ENCODE peak calls at places on chromosomes 3 and 15, in eight cellular contexts. F is kidney epithelial cell, B is OCI-LY7, G is fibroblast of lung, T is AG04450, S is PC-9, C is sigmoid colon, P is astrocyte of the spinal cord. O is an unnamed sample.

GRCh38 chr3:107268461-107268860 is 108.8 kb upstream of the CCDC54 start:
- DNase-seq in F (no peak), B (no peak), G (peak), T (no peak), S (no peak), C (no peak), P (no peak), O (no peak)

GRCh38 chr3:56825579-56826438 is 24.1 kb upstream of the ARHGEF3 start:
- DNase-seq in F (no peak), B (peak), G (peak), T (no peak), S (no peak), C (no peak), P (no peak), O (no peak)

GRCh38 chr3:30437172-30437571 is 169.2 kb upstream of the TGFBR2 start:
- DNase-seq in F (no peak), B (no peak), G (peak), T (no peak), S (no peak), C (peak), P (peak), O (no peak)

GRCh38 chr3:25447925-25448324 is 19.9 kb downstream of the RARB start:
- DNase-seq in F (no peak), B (no peak), G (no peak), T (no peak), S (no peak), C (no peak), P (no peak), O (no peak)

GRCh38 chr3:16101295-16102186 is 72.9 kb upstream of the GALNT15 start:
- DNase-seq in F (no peak), B (no peak), G (no peak), T (no peak), S (peak), C (no peak), P (no peak), O (no peak)

GRCh38 chr3:13543251-13543650 is 5.7 kb upstream of the FBLN2 start:
- DNase-seq in F (no peak), B (no peak), G (peak), T (peak), S (no peak), C (peak), P (peak), O (no peak)

GRCh38 chr3:133136114-133137041 is 98.2 kb downstream of the TMEM108 start:
- DNase-seq in F (no peak), B (no peak), G (no peak), T (no peak), S (no peak), C (no peak), P (peak), O (no peak)

GRCh38 chr3:57281710-57282109 is 10.8 kb downstream of the ASB14 start:
- DNase-seq in F (no peak), B (no peak), G (no peak), T (no peak), S (no peak), C (no peak), P (no peak), O (no peak)

GRCh38 chr3:183487896-183488295 is 59.5 kb upstream of the MCF2L2 start:
- DNase-seq in F (no peak), B (no peak), G (no peak), T (no peak), S (no peak), C (no peak), P (no peak), O (no peak)

GRCh38 chr3:112640864-112641751 is at the start of gene CCDC80:
- DNase-seq in F (peak), B (no peak), G (peak), T (peak), S (peak), C (peak), P (peak), O (peak)

GRCh38 chr3:111903067-111903511 is 44.0 kb downstream of the PHLDB2 start:
- DNase-seq in F (peak), B (no peak), G (peak), T (peak), S (peak), C (no peak), P (peak), O (no peak)

GRCh38 chr15:75982468-75982867 is 29.8 kb downstream of the NRG4 start:
- DNase-seq in F (no peak), B (no peak), G (no peak), T (no peak), S (no peak), C (no peak), P (no peak), O (no peak)

GRCh38 chr3:151093905-151094304 is 8.4 kb downstream of the MED12L start:
- DNase-seq in F (no peak), B (peak), G (no peak), T (no peak), S (no peak), C (no peak), P (no peak), O (no peak)

GRCh38 chr15:89772933-89773583 is 3.1 kb upstream of the MESP2 start:
- DNase-seq in F (no peak), B (peak), G (peak), T (no peak), S (no peak), C (no peak), P (peak), O (no peak)

GRCh38 chr3:15726043-15726442 is 71.7 kb downstream of the ANKRD28 start:
- DNase-seq in F (no peak), B (no peak), G (peak), T (peak), S (no peak), C (no peak), P (peak), O (no peak)

GRCh38 chr3:57309769-57310168 is 17.3 kb upstream of the ASB14 start:
- DNase-seq in F (no peak), B (no peak), G (no peak), T (no peak), S (no peak), C (no peak), P (no peak), O (no peak)

GRCh38 chr15:26382416-26383086 is 390.3 kb downstream of the GABRB3 start:
- DNase-seq in F (no peak), B (no peak), G (no peak), T (no peak), S (no peak), C (no peak), P (no peak), O (no peak)

GRCh38 chr3:14925729-14926591 is 21.4 kb upstream of the NR2C2 start:
- DNase-seq in F (peak), B (peak), G (peak), T (peak), S (peak), C (no peak), P (peak), O (no peak)

GRCh38 chr15:85588657-85589056 is 206.1 kb downstream of the KLHL25 start:
- DNase-seq in F (no peak), B (no peak), G (peak), T (no peak), S (no peak), C (no peak), P (no peak), O (no peak)

GRCh38 chr15:31261266-31262142 is 65.1 kb upstream of the KLF13 start:
- DNase-seq in F (no peak), B (no peak), G (no peak), T (no peak), S (no peak), C (peak), P (no peak), O (no peak)

GRCh38 chr3:17891139-17891850 is 148.9 kb upstream of the TBC1D5 start:
- DNase-seq in F (peak), B (no peak), G (no peak), T (no peak), S (no peak), C (no peak), P (peak), O (no peak)

GRCh38 chr3:181700168-181701087 is 11.3 kb upstream of the SOX2 start:
- DNase-seq in F (peak), B (peak), G (peak), T (peak), S (peak), C (no peak), P (peak), O (no peak)

GRCh38 chr3:179852117-179852886 is 184.4 kb downstream of the PEX5L start:
- DNase-seq in F (peak), B (no peak), G (peak), T (peak), S (no peak), C (no peak), P (peak), O (peak)

GRCh38 chr15:33242669-33243191 is 48.2 kb upstream of the FMN1 start:
- DNase-seq in F (peak), B (peak), G (peak), T (no peak), S (peak), C (no peak), P (peak), O (no peak)
- TF ChIP-seq CTCF in F (peak), B (peak), G (peak), T (peak), S (peak), C (no peak), P (peak), O (peak)

GRCh38 chr3:11769704-11770103 is 77.0 kb downstream of the TAMM41 start:
- DNase-seq in F (no peak), B (no peak), G (no peak), T (no peak), S (no peak), C (no peak), P (no peak), O (no peak)

GRCh38 chr3:11774296-11774877 is 72.3 kb downstream of the TAMM41 start:
- DNase-seq in F (no peak), B (peak), G (peak), T (no peak), S (peak), C (peak), P (peak), O (no peak)

GRCh38 chr3:11768604-11769003 is 78.1 kb downstream of the TAMM41 start:
- DNase-seq in F (no peak), B (no peak), G (no peak), T (no peak), S (no peak), C (no peak), P (no peak), O (no peak)

GRCh38 chr3:11770105-11770476 is 76.6 kb downstream of the TAMM41 start:
- DNase-seq in F (no peak), B (no peak), G (no peak), T (no peak), S (no peak), C (no peak), P (no peak), O (no peak)

GRCh38 chr3:11770477-11771381 is 76.0 kb downstream of the TAMM41 start:
- DNase-seq in F (peak), B (peak), G (peak), T (peak), S (peak), C (peak), P (peak), O (peak)
- H3K4me3 ChIP-seq in F (no peak), B (no peak), G (peak), T (peak), S (peak), C (no peak), P (no peak), O (peak)

GRCh38 chr3:32148356-32148755 is 41.9 kb downstream of the GPD1L start:
- DNase-seq in F (peak), B (no peak), G (no peak), T (no peak), S (no peak), C (no peak), P (no peak), O (no peak)

GRCh38 chr3:32147509-32147908 is 41.1 kb downstream of the GPD1L start:
- DNase-seq in F (no peak), B (no peak), G (peak), T (no peak), S (no peak), C (no peak), P (no peak), O (no peak)

GRCh38 chr3:32146669-32147315 is 40.4 kb downstream of the GPD1L start:
- DNase-seq in F (no peak), B (peak), G (no peak), T (no peak), S (no peak), C (no peak), P (no peak), O (no peak)

GRCh38 chr3:32143849-32144757 is 37.7 kb downstream of the GPD1L start:
- DNase-seq in F (peak), B (peak), G (peak), T (peak), S (peak), C (no peak), P (peak), O (peak)

DNA sequence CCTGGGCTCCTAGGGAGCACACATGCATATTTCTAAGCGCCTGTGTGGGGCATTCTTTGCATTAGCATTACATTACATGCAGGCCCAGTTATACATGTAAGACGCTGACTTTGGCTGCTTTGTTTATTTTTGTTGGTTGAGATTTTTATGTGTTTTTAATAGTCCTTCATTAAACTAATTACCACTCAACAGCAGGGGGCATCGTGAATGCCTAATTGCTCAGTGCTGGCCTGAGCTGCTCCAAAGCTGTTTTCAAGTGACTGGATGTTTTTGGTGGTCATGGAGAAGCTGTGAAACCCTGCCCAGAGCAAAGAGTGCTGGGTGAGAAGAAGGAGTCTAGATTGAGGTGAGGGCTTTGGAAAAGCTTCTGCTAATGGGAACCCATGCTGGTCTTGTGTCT is 41.5 kb downstream of the GPD1L start:
- DNase-seq in F (no peak), B (peak), G (peak), T (no peak), S (no peak), C (no peak), P (no peak), O (no peak)
- TF ChIP-seq CTCF in F (no peak), B (peak), G (no peak), T (no peak), S (no peak), C (no peak), P (no peak), O (no peak)

GRCh38 chr3:44031387-44032380 is 210.0 kb upstream of the TOPAZ1 start:
- DNase-seq in F (no peak), B (no peak), G (no peak), T (no peak), S (no peak), C (no peak), P (peak), O (no peak)

GRCh38 chr3:44032487-44032886 is 209.2 kb upstream of the TOPAZ1 start:
- DNase-seq in F (no peak), B (no peak), G (no peak), T (no peak), S (no peak), C (no peak), P (no peak), O (no peak)

GRCh38 chr3:44029100-44029499 is 212.6 kb upstream of the TOPAZ1 start:
- DNase-seq in F (no peak), B (no peak), G (no peak), T (no peak), S (no peak), C (no peak), P (no peak), O (no peak)

GRCh38 chr3:44033123-44033522 is 208.6 kb upstream of the TOPAZ1 start:
- DNase-seq in F (no peak), B (no peak), G (no peak), T (no peak), S (no peak), C (no peak), P (no peak), O (no peak)

DNA sequence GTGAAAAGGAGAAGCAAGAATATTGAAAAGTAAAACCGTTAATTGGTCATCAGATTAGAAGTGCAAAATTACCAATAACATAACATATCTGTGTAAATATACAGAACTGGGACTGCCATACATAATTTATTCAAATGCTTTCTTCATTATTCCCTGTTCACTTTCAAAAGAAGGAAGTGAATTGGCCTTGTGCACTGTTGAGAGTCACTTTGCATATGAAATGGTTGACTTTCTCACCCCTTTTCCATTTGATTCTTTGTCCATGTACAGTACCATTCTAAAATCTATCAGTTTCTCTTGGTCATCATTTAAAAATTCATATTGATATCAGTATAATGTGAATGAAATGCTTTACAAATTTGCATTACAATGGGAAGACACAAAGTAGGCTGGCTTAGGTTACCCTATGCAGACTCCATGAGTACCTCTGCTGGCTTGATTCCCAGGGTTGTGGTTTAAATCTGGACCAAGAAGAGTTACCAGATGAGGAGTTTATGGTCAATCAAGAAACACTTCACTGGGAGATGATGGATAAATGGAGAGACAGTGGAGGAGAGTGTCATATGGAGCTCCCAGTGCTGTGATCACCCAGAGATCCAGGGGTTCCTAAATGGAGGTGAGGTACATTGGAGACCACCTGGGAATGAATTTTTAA is 210.9 kb upstream of the TOPAZ1 start:
- DNase-seq in F (no peak), B (no peak), G (peak), T (no peak), S (no peak), C (no peak), P (peak), O (no peak)
- H3K4me3 ChIP-seq in F (no peak), B (no peak), G (no peak), T (no peak), S (no peak), C (no peak), P (no peak), O (no peak)

GRCh38 chr15:40053234-40054055 is 14.5 kb upstream of the SRP14 start:
- DNase-seq in F (no peak), B (no peak), G (no peak), T (no peak), S (no peak), C (peak), P (no peak), O (no peak)
- TF ChIP-seq CTCF in F (no peak), B (peak), G (no peak), T (no peak), S (no peak), C (no peak), P (peak), O (no peak)

GRCh38 chr3:190048831-190049541 is 71.7 kb downstream of the P3H2 start:
- DNase-seq in F (peak), B (no peak), G (peak), T (no peak), S (no peak), C (no peak), P (peak), O (no peak)
- H3K4me3 ChIP-seq in F (peak), B (no peak), G (peak), T (peak), S (no peak), C (no peak), P (peak), O (peak)

GRCh38 chr3:157042226-157042625 is 117.7 kb downstream of the CCNL1 start:
- DNase-seq in F (no peak), B (no peak), G (no peak), T (no peak), S (no peak), C (no peak), P (no peak), O (no peak)

GRCh38 chr3:157051625-157052024 is 108.3 kb downstream of the CCNL1 start:
- DNase-seq in F (no peak), B (no peak), G (no peak), T (no peak), S (no peak), C (no peak), P (no peak), O (no peak)

GRCh38 chr3:157051055-157051454 is 108.9 kb downstream of the CCNL1 start:
- DNase-seq in F (no peak), B (no peak), G (no peak), T (no peak), S (no peak), C (no peak), P (no peak), O (no peak)

GRCh38 chr3:157045238-157045860 is 114.6 kb downstream of the CCNL1 start:
- DNase-seq in F (no peak), B (no peak), G (no peak), T (no peak), S (no peak), C (peak), P (no peak), O (no peak)

GRCh38 chr3:157046520-157046919 is 113.4 kb downstream of the CCNL1 start:
- DNase-seq in F (no peak), B (no peak), G (no peak), T (no peak), S (no peak), C (no peak), P (no peak), O (no peak)
- TF ChIP-seq CTCF in F (no peak), B (no peak), G (no peak), T (no peak), S (no peak), C (no peak), P (no peak), O (no peak)

GRCh38 chr15:99345832-99346462 is 94.7 kb downstream of the LRRC28 start:
- DNase-seq in F (no peak), B (peak), G (no peak), T (no peak), S (no peak), C (no peak), P (no peak), O (no peak)
- H3K4me3 ChIP-seq in F (no peak), B (no peak), G (no peak), T (no peak), S (no peak), C (no peak), P (no peak), O (no peak)

GRCh38 chr3:130539005-130539404 is 22.0 kb downstream of the COL6A6 start:
- DNase-seq in F (peak), B (peak), G (peak), T (no peak), S (peak), C (no peak), P (peak), O (no peak)
- TF ChIP-seq CTCF in F (peak), B (peak), G (peak), T (peak), S (peak), C (no peak), P (peak), O (peak)

GRCh38 chr3:46370784-46371183 is at the start of gene CCR5:
- DNase-seq in F (no peak), B (no peak), G (no peak), T (no peak), S (no peak), C (no peak), P (no peak), O (no peak)
- H3K4me3 ChIP-seq in F (no peak), B (no peak), G (no peak), T (no peak), S (no peak), C (no peak), P (no peak), O (no peak)